ENCODE peak calls at places on chromosomes 6 and 20, in six cellular contexts. G is AG09309, X is SJSA1, D is cardiac fibroblast, H is cardiac muscle cell, Q is left lung. Z is an unnamed sample.

GRCh38 chr6:134216304-134217029 is 101.4 kb downstream of the SGK1 start:
- DNase-seq in G (no peak), X (no peak), D (no peak), H (no peak), Q (no peak), Z (no peak)

GRCh38 chr6:133959667-133960368 is 6.8 kb downstream of the TBPL1 start:
- DNase-seq in G (no peak), X (no peak), D (no peak), H (no peak), Q (no peak), Z (no peak)

GRCh38 chr6:4577406-4577805 is 198.8 kb upstream of the CDYL start:
- DNase-seq in G (peak), X (peak), D (peak), H (peak), Q (no peak), Z (no peak)

GRCh38 chr6:23445157-23445710 is 680.8 kb upstream of the NRSN1 start:
- DNase-seq in G (no peak), X (no peak), D (no peak), H (peak), Q (no peak), Z (peak)

GRCh38 chr6:7669742-7670141 is 56.2 kb upstream of the BMP6 start:
- DNase-seq in G (no peak), X (no peak), D (peak), H (no peak), Q (no peak), Z (no peak)

GRCh38 chr6:20583447-20583806 is 49.2 kb downstream of the CDKAL1 start:
- DNase-seq in G (no peak), X (no peak), D (no peak), H (no peak), Q (no peak), Z (no peak)

GRCh38 chr6:108165714-108166663 is at the start of gene NR2E1:
- DNase-seq in G (no peak), X (no peak), D (peak), H (no peak), Q (no peak), Z (no peak)

GRCh38 chr6:30091577-30092381 is 16.2 kb upstream of the RNF39 start:
- DNase-seq in G (peak), X (no peak), D (peak), H (peak), Q (peak), Z (peak)

GRCh38 chr6:357791-358341 is 33.7 kb upstream of the IRF4 start:
- DNase-seq in G (no peak), X (no peak), D (no peak), H (no peak), Q (peak), Z (no peak)

GRCh38 chr6:95094751-95095150 is 482.6 kb upstream of the MANEA start:
- DNase-seq in G (no peak), X (no peak), D (peak), H (peak), Q (no peak), Z (no peak)

GRCh38 chr6:47709160-47709559 is 10.8 kb downstream of the ADGRF4 start:
- DNase-seq in G (no peak), X (no peak), D (peak), H (no peak), Q (no peak), Z (no peak)

GRCh38 chr6:10862361-10862760 is 19.5 kb downstream of the GCM2 start:
- DNase-seq in G (no peak), X (no peak), D (no peak), H (no peak), Q (no peak), Z (no peak)

GRCh38 chr20:7912551-7912950 is 27.7 kb downstream of the HAO1 start:
- DNase-seq in G (no peak), X (no peak), D (peak), H (no peak), Q (no peak), Z (no peak)

GRCh38 chr6:180295-180694 is 112.0 kb upstream of the DUSP22 start:
- DNase-seq in G (no peak), X (no peak), D (no peak), H (no peak), Q (no peak), Z (no peak)

GRCh38 chr6:111534366-111534765 is 51.3 kb upstream of the REV3L start:
- DNase-seq in G (no peak), X (no peak), D (peak), H (peak), Q (no peak), Z (peak)

GRCh38 chr6:111625511-111626331 is 20.0 kb upstream of the TRAF3IP2 start:
- DNase-seq in G (no peak), X (no peak), D (peak), H (peak), Q (no peak), Z (no peak)

GRCh38 chr6:74431873-74432272 is 735.9 kb downstream of the CD109 start:
- DNase-seq in G (no peak), X (no peak), D (peak), H (no peak), Q (no peak), Z (no peak)

GRCh38 chr6:144343736-144344428 is 58.7 kb downstream of the UTRN start:
- DNase-seq in G (no peak), X (no peak), D (peak), H (no peak), Q (no peak), Z (no peak)

GRCh38 chr6:29531668-29532067 is 27.9 kb downstream of the UBD start:
- DNase-seq in G (no peak), X (no peak), D (no peak), H (no peak), Q (no peak), Z (no peak)

GRCh38 chr6:31737315-31738047 is 1.2 kb upstream of the CLIC1 start:
- DNase-seq in G (no peak), X (no peak), D (no peak), H (peak), Q (no peak), Z (no peak)

GRCh38 chr6:13044390-13044789 is 283.9 kb downstream of the TBC1D7 start:
- DNase-seq in G (no peak), X (no peak), D (peak), H (peak), Q (no peak), Z (peak)

GRCh38 chr20:1341561-1342265 is 12.8 kb upstream of the SDCBP2 start:
- DNase-seq in G (no peak), X (peak), D (peak), H (peak), Q (no peak), Z (no peak)

GRCh38 chr6:121838842-121839241 is 403.4 kb downstream of the GJA1 start:
- DNase-seq in G (no peak), X (peak), D (peak), H (peak), Q (no peak), Z (no peak)

GRCh38 chr6:36227379-36228344 is 31.1 kb downstream of the BRPF3 start:
- DNase-seq in G (no peak), X (no peak), D (no peak), H (no peak), Q (no peak), Z (no peak)

GRCh38 chr20:19975901-19976300 is 41.3 kb upstream of the NAA20 start:
- DNase-seq in G (no peak), X (no peak), D (peak), H (peak), Q (no peak), Z (no peak)

GRCh38 chr6:134482585-134483346 is 164.9 kb upstream of the SGK1 start:
- DNase-seq in G (no peak), X (no peak), D (peak), H (peak), Q (no peak), Z (no peak)

GRCh38 chr6:30061766-30062458 is 847 bp downstream of the POLR1H start:
- DNase-seq in G (no peak), X (no peak), D (peak), H (peak), Q (no peak), Z (no peak)

GRCh38 chr6:152897807-152898399 is 84.9 kb downstream of the FBXO5 start:
- DNase-seq in G (peak), X (peak), D (peak), H (peak), Q (peak), Z (peak)

GRCh38 chr6:35895560-35895959 is 25.3 kb downstream of the SRPK1 start:
- DNase-seq in G (no peak), X (no peak), D (no peak), H (no peak), Q (no peak), Z (no peak)

GRCh38 chr6:110285306-110286060 is 72.7 kb downstream of the METTL24 start:
- DNase-seq in G (no peak), X (no peak), D (no peak), H (no peak), Q (no peak), Z (peak)

GRCh38 chr20:37670426-37670825 is 23.4 kb upstream of the CTNNBL1 start:
- DNase-seq in G (no peak), X (no peak), D (no peak), H (no peak), Q (no peak), Z (peak)

GRCh38 chr6:31900917-31901414 is 920 bp downstream of the ZBTB12 start:
- DNase-seq in G (no peak), X (no peak), D (no peak), H (no peak), Q (peak), Z (no peak)

GRCh38 chr6:20757761-20758160 is 223.5 kb downstream of the CDKAL1 start:
- DNase-seq in G (peak), X (no peak), D (peak), H (no peak), Q (no peak), Z (no peak)

GRCh38 chr6:170231496-170232185 is 59.2 kb downstream of the DLL1 start:
- DNase-seq in G (no peak), X (no peak), D (no peak), H (peak), Q (peak), Z (no peak)

GRCh38 chr6:130602151-130602770 is 224.9 kb upstream of the SMLR1 start:
- DNase-seq in G (peak), X (peak), D (peak), H (peak), Q (no peak), Z (peak)

GRCh38 chr6:13769655-13770053 is 44.7 kb downstream of the MCUR1 start:
- DNase-seq in G (no peak), X (no peak), D (no peak), H (no peak), Q (peak), Z (no peak)

GRCh38 chr6:45421700-45422540 is 44.2 kb upstream of the SUPT3H start:
- DNase-seq in G (no peak), X (peak), D (peak), H (peak), Q (peak), Z (no peak)

GRCh38 chr6:45419574-45420082 is 41.9 kb upstream of the SUPT3H start:
- DNase-seq in G (no peak), X (peak), D (peak), H (peak), Q (peak), Z (no peak)

GRCh38 chr6:45420909-45421699 is 43.4 kb upstream of the SUPT3H start:
- DNase-seq in G (no peak), X (no peak), D (peak), H (peak), Q (no peak), Z (no peak)

GRCh38 chr6:45422541-45423110 is 44.9 kb upstream of the SUPT3H start:
- DNase-seq in G (no peak), X (peak), D (peak), H (peak), Q (peak), Z (no peak)

GRCh38 chr6:45420083-45420908 is 42.6 kb upstream of the SUPT3H start:
- DNase-seq in G (no peak), X (no peak), D (peak), H (peak), Q (peak), Z (no peak)
- H3K4me3 ChIP-seq in G (peak), X (peak), D (peak), H (no peak), Q (peak), Z (peak)

GRCh38 chr20:59025086-59025485 is 5.9 kb downstream of the TUBB1 start:
- DNase-seq in G (no peak), X (no peak), D (no peak), H (no peak), Q (no peak), Z (no peak)

GRCh38 chr20:59028812-59029211 is 3.3 kb downstream of the ATP5F1E start:
- DNase-seq in G (no peak), X (no peak), D (no peak), H (no peak), Q (no peak), Z (no peak)

GRCh38 chr20:59026904-59027745 is 5.0 kb downstream of the ATP5F1E start:
- DNase-seq in G (no peak), X (no peak), D (no peak), H (no peak), Q (no peak), Z (no peak)

GRCh38 chr20:59025511-59025910 is 6.3 kb downstream of the TUBB1 start:
- DNase-seq in G (no peak), X (no peak), D (no peak), H (no peak), Q (no peak), Z (no peak)

GRCh38 chr20:59027746-59028320 is 4.3 kb downstream of the ATP5F1E start:
- DNase-seq in G (peak), X (no peak), D (peak), H (peak), Q (no peak), Z (no peak)
- H3K4me3 ChIP-seq in G (no peak), X (no peak), D (no peak), H (no peak), Q (no peak), Z (no peak)

GRCh38 chr6:39791311-39791710 is 865 bp upstream of the DAAM2 start:
- DNase-seq in G (no peak), X (no peak), D (peak), H (peak), Q (no peak), Z (no peak)

GRCh38 chr6:39791850-39792500 is at the start of gene DAAM2:
- DNase-seq in G (no peak), X (no peak), D (peak), H (peak), Q (peak), Z (no peak)

GRCh38 chr6:39793528-39793927 is 1.4 kb downstream of the DAAM2 start:
- DNase-seq in G (no peak), X (no peak), D (no peak), H (no peak), Q (no peak), Z (no peak)

GRCh38 chr6:39792501-39793450 is 600 bp downstream of the DAAM2 start:
- DNase-seq in G (no peak), X (peak), D (peak), H (no peak), Q (peak), Z (no peak)

DNA sequence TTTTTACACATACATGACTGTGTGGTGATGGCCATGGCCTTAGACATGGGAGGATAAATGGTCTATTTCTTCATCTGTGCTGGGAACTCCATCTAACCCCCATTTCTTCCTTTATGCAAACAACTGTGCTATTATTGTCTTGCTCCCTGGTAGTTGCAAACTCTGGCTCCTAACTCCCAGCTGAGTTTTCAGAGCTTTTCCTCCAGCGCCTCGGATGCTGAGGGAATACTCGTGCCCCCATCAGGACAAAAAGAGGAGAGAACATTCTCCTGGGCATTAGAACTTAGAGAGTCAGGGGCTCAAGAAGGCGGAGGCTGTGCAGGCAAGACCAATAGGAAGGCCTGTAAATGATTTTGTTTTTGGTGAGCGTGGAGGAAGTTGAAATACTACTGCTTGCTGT is 2.1 kb downstream of the DAAM2 start:
- DNase-seq in G (no peak), X (no peak), D (no peak), H (no peak), Q (no peak), Z (no peak)
- H3K4me3 ChIP-seq in G (no peak), X (no peak), D (no peak), H (no peak), Q (no peak), Z (peak)

GRCh38 chr6:24524329-24524728 is 29.6 kb downstream of the ALDH5A1 start:
- DNase-seq in G (no peak), X (no peak), D (no peak), H (no peak), Q (no peak), Z (no peak)
- H3K4me3 ChIP-seq in G (no peak), X (no peak), D (no peak), H (no peak), Q (no peak), Z (no peak)

GRCh38 chr6:2767327-2767985 is 2.3 kb downstream of the WRNIP1 start:
- DNase-seq in G (no peak), X (peak), D (peak), H (no peak), Q (no peak), Z (no peak)
- H3K4me3 ChIP-seq in G (peak), X (peak), D (peak), H (peak), Q (peak), Z (peak)

DNA sequence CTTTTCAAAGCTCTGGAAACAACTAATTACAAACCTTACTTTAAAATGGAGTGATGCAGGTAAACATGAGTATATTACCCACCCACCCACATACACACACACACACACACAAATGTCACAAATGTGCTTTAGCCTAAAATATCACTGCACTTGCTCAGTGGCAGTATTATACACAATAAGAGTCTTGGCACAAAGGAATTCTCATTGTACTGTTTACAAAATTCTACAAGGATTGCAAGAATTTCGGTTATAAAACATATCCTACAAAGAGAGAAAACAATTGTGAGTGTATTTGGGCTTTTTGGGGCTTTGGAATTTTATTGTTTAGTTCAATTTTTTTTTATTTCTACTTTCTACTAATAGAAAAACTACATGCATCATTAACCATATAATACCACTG is 113.2 kb upstream of the BEND6 start:
- DNase-seq in G (no peak), X (no peak), D (no peak), H (no peak), Q (no peak), Z (no peak)
- H3K4me3 ChIP-seq in G (peak), X (peak), D (no peak), H (peak), Q (no peak), Z (peak)

DNA sequence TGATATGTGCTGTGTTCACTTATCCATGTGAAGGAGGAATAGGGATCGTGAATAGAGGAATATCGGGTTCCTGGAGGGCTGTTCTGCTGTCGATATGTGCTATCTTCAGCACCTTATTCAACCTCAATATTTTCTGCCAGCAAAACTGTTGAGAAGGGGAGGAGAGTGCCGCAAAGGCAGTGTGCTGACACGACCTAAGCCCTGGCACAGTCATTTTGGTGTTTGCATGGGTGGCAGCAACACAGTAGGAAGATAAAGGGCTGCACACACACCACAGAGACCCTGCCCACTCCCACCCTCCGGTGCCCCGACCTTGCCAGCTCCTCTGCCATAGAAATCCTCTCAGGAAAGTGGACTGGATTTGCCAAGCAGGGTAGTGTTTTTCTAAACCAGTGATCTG is 47.0 kb downstream of the ZDHHC14 start:
- DNase-seq in G (no peak), X (no peak), D (no peak), H (no peak), Q (no peak), Z (no peak)
- H3K4me3 ChIP-seq in G (no peak), X (no peak), D (no peak), H (no peak), Q (no peak), Z (no peak)

DNA sequence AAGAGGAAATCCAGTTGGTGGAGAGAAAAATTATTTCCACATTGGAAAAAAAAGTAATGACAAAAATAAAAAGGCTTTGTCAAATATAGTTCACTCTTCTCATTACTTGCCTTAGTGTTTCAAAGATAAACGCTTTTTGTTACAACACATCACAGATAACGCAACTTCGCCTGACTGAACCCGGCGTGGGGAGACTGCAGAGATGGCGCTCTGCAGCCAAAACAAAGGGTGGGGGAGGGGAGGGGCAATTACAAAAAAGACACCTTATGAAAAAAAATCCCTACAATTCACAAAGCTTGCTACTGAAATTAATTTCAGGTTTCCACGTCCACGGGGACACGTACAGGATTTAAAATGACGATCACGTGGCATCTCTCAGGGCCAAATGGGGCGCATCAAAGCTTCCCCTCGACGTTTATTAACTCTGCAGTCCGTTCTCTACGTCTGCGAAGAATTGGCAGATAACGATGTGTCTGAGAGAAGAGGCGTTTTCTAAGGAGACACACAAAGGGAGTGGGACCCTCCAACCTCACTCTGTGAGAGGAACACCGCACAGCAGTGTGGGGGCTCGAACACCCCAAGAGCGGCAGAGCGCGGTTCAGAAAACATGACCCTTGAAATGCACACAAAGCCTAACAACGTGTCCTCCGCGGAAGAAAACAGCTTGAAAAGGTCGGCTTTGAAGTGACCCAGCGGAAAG is 1.5 kb upstream of the AFDN start:
- DNase-seq in G (no peak), X (no peak), D (peak), H (peak), Q (no peak), Z (no peak)
- H3K4me3 ChIP-seq in G (peak), X (no peak), D (peak), H (peak), Q (peak), Z (peak)

GRCh38 chr6:33080127-33081089 is 4.6 kb downstream of the HLA-DPB1 start:
- DNase-seq in G (no peak), X (no peak), D (peak), H (peak), Q (peak), Z (no peak)
- H3K4me3 ChIP-seq in G (peak), X (no peak), D (peak), H (peak), Q (peak), Z (peak)

GRCh38 chr6:149033454-149034241 is 283.9 kb upstream of the TAB2 start:
- DNase-seq in G (no peak), X (no peak), D (no peak), H (no peak), Q (no peak), Z (no peak)
- H3K4me3 ChIP-seq in G (no peak), X (no peak), D (no peak), H (no peak), Q (no peak), Z (no peak)

Z was measured in HFF-Myc.